ENCODE peak calls at places on chromosomes 13 and 19, in five cellular contexts. S is body of pancreas, V is fibroblast of mammary gland, B is B cell, N is cardiac muscle cell. T is an unnamed sample.

GRCh38 chr13:108948269-108948671 is 318.9 kb downstream of the MYO16 start:
- DNase-seq in S (no peak), V (peak; percentile 68), B (no peak), N (no peak), T (no peak)

GRCh38 chr19:47363758-47364529 is 14.8 kb downstream of the DHX34 start:
- DNase-seq in S (no peak), V (peak; percentile 78), B (no peak), N (peak; percentile 43), T (no peak)

GRCh38 chr19:51688665-51689571 is 4.2 kb upstream of the SPACA6 start:
- DNase-seq in S (peak; percentile 93), V (peak; percentile 92), B (no peak), N (peak; percentile 99), T (peak; percentile 54)

GRCh38 chr13:60229708-60230272 is 66.1 kb upstream of the DIAPH3 start:
- DNase-seq in S (no peak), V (no peak), B (no peak), N (peak; percentile 6), T (no peak)

GRCh38 chr13:28474491-28475134 is 20.3 kb downstream of the FLT1 start:
- DNase-seq in S (no peak), V (no peak), B (no peak), N (peak; percentile 59), T (no peak)

GRCh38 chr19:5144545-5145179 is 175.7 kb downstream of the KDM4B start:
- DNase-seq in S (no peak), V (no peak), B (peak; percentile 27), N (no peak), T (no peak)

GRCh38 chr13:28037399-28037798 is 48.9 kb upstream of the URAD start:
- DNase-seq in S (no peak), V (peak; percentile 66), B (no peak), N (no peak), T (no peak)

GRCh38 chr19:584240-585001 is 5.3 kb upstream of the HCN2 start:
- DNase-seq in S (peak; percentile 22), V (peak; percentile 32), B (peak; percentile 82), N (peak; percentile 66), T (peak; percentile 89)

GRCh38 chr19:42176990-42177685 is 40.3 kb downstream of the DEDD2 start:
- DNase-seq in S (peak; percentile 70), V (peak; percentile 66), B (peak; percentile 86), N (peak; percentile 80), T (peak; percentile 82)

DNA sequence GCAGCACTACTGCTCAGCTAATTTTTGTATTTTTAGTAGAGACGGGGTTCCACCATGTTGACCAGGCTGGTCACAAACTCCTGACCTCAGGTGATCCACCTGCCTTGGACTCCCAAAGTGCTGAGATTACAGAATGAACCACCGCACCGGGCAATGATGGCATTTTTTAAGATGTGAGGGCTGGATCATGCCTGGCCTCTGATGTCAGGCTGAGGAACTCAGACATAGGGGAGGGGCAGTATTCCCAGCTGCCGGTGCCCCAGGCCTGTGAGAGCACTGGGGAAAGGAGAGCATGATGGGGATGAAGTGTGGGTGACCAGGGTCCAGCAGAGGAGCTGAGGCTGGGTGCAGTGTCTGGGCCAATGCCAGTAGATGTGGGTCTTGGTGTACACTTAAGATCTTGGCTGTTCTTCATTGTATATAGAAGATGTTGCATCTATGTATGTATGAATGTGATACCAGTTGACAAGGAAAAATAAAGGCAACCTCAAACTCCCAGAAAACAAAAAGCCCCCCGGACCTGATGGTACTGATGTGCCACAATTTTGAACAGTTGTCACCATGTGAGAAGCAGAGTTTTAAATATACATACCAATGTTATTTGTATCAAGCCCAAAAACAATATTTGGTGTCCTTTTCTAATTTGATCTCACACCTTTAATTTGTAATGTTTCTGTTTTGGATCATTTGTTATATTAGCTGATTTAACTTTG is 3.4 kb upstream of the PLVAP start:
- DNase-seq in S (no peak), V (no peak), B (no peak), N (no peak), T (no peak)
- TF ChIP-seq CTCF in S (no peak), V (no peak), B (no peak), N (no peak), T (no peak)

DNA sequence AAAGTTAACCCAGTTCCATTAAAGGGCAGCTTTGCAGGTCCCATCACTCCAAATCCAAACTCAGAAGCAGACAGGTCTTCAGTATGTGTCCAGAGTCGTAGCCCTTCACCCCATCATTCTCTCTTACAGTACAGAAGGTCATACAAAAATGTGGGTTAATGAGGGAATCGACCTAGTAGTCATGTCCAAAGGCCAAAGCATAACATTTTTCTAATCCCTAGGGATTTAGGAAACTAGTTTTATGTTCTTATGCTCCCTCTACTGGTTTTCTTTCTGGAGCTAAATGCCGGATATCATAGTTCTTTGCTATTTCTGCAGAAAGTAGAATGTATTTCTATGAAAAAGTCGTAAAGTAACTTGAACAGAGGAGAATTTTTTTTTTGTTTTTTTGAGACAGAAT is 72.2 kb downstream of the DHRS12 start:
- DNase-seq in S (no peak), V (peak; percentile 84), B (no peak), N (peak; percentile 82), T (no peak)
- TF ChIP-seq CTCF in S (peak; percentile 22), V (peak; percentile 67), B (no peak), N (peak; percentile 59), T (no peak)

GRCh38 chr19:18477042-18477760 is 39.3 kb upstream of the ISYNA1 start:
- DNase-seq in S (no peak), V (no peak), B (no peak), N (no peak), T (no peak)
- TF ChIP-seq CTCF in S (no peak), V (peak; percentile 8), B (no peak), N (no peak), T (no peak)

GRCh38 chr19:49985926-49986325 is 25.0 kb upstream of the SIGLEC11 start:
- DNase-seq in S (no peak), V (no peak), B (no peak), N (no peak), T (no peak)

GRCh38 chr19:49986354-49986753 is 25.4 kb upstream of the SIGLEC11 start:
- DNase-seq in S (no peak), V (no peak), B (no peak), N (no peak), T (no peak)

GRCh38 chr19:49981603-49982593 is 20.9 kb upstream of the SIGLEC11 start:
- DNase-seq in S (no peak), V (no peak), B (no peak), N (no peak), T (no peak)

GRCh38 chr19:49983645-49984229 is 22.8 kb upstream of the SIGLEC11 start:
- DNase-seq in S (peak; percentile 66), V (peak; percentile 57), B (peak; percentile 78), N (peak; percentile 52), T (peak; percentile 77)

DNA sequence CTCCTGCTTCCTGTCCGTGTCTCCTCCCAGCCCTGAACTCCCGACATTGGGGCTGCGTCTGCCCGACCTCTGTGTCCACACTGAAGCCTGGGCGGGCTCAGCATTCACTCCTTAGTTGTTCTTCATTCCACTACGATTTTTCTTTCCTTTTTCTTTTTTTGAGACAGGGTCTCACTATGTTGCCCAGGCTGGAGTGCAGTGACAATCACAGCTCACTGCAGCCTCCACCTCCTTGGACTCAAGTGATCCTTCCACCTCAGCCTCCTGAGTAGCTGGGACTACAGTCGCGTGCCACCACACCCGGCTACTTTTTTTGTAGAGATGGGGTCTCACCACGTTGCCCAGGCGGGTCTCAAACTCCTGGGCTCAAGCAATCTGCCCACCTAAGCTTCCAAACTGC is 23.5 kb upstream of the SIGLEC11 start:
- DNase-seq in S (no peak), V (no peak), B (no peak), N (no peak), T (no peak)
- TF ChIP-seq CTCF in S (no peak), V (no peak), B (no peak), N (no peak), T (no peak)

DNA sequence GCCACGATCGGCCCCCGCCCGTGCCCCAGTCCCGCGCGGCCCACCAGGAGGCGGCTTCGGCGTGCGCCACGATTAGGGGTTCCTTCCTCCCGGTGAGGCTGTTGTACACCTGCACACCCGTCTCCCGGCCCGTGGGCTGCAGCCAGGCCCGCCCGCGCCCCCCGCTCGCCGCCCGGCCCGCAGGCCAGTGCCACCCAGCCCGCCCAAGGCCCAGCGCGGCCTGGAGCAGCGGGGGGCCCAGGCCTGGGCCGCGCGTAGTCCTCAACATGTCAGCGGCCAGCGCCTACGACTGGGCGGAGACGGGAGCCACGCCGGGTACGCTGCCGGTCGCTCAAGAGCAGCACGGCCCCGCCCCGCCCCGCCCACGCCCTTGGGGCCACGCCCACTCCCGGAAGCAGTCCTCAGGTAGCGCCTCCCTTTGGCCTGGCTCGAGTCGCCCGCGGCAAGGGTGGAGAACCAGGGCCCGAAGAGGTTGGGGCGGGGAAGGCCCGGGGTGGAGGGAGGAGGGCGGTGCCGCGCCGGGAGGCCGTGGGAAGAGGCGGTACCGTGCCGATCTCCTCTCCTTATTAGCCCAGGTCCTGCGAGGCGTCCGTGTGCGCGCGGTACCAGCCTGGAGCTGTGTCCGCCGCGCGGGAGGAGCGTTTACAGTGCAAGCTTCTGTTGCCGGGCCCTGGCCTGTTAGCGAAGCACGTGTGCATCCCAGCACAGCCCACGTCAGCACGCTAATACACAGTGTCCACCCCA is at the start of gene CARS2:
- DNase-seq in S (peak; percentile 97), V (peak; percentile 92), B (peak; percentile 100), N (peak; percentile 99), T (peak; percentile 97)
- TF ChIP-seq CTCF in S (peak; percentile 9), V (no peak), B (peak; percentile 40), N (no peak), T (peak; percentile 30)

GRCh38 chr13:76293346-76293745 is 592.9 kb downstream of the KCTD12 start:
- DNase-seq in S (no peak), V (peak; percentile 75), B (no peak), N (peak; percentile 81), T (no peak)
- TF ChIP-seq CTCF in S (no peak), V (no peak), B (no peak), N (no peak), T (no peak)

GRCh38 chr13:19962894-19963293 is 4.4 kb downstream of the ZMYM2 start:
- DNase-seq in S (no peak), V (no peak), B (no peak), N (no peak), T (no peak)

GRCh38 chr13:19961924-19962323 is 3.4 kb downstream of the ZMYM2 start:
- DNase-seq in S (no peak), V (peak; percentile 39), B (no peak), N (no peak), T (no peak)

GRCh38 chr13:19967619-19968018 is 9.1 kb downstream of the ZMYM2 start:
- DNase-seq in S (no peak), V (no peak), B (no peak), N (peak; percentile 12), T (no peak)
- TF ChIP-seq CTCF in S (no peak), V (no peak), B (no peak), N (no peak), T (no peak)

GRCh38 chr13:110743687-110744086 is 30.2 kb downstream of the ING1 start:
- DNase-seq in S (no peak), V (no peak), B (no peak), N (no peak), T (no peak)

GRCh38 chr13:110746443-110746842 is 32.9 kb downstream of the ING1 start:
- DNase-seq in S (no peak), V (no peak), B (no peak), N (no peak), T (no peak)

DNA sequence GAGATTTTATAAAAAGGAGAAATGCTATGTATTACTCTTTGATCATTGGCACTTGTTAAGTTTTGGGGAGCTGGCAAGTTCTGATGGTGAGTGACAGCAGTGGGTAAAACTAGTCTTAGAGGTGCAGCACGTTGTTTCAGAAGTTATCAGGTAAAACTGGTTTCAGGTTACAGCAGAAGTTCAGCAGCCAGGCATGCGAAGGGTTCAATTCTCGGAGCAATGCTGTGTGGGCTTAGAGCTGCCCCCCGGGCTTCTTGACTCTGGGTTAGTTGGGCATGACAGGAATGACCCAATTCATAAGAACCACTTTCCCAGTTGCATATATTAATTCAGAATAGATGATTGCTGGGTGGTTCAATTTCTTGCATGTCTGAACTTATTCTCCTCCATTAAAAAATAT is 34.8 kb downstream of the ING1 start:
- DNase-seq in S (no peak), V (no peak), B (no peak), N (no peak), T (no peak)
- TF ChIP-seq CTCF in S (no peak), V (no peak), B (no peak), N (no peak), T (no peak)